ENCODE peak calls at places on chromosomes 3 and 15, in ten cellular contexts. S is esophagus squamous epithelium, A is hepatocyte, W is IMR-90, K is GM12865, P is fibroblast of villous mesenchyme, F is astrocyte of the spinal cord, O is uterus, U is glutamatergic neuron, J is left ventricle myocardium inferior. Q is an unnamed sample.

GRCh38 chr15:95840004-95840403 is 490.5 kb upstream of the NR2F2 start:
- DNase-seq in S (no peak), A (peak; percentile 26), W (peak; percentile 93), K (no peak), P (peak; percentile 96), F (peak; percentile 89), O (peak; percentile 64), U (no peak), J (peak; percentile 59), Q (no peak)

GRCh38 chr3:25040739-25041138 is 387.3 kb upstream of the RARB start:
- DNase-seq in S (no peak), A (no peak), W (no peak), K (no peak), P (no peak), F (peak; percentile 42), O (no peak), U (no peak), J (no peak), Q (no peak)

GRCh38 chr3:101513419-101513986 is 491 bp upstream of the SENP7 start:
- DNase-seq in S (no peak), A (no peak), W (no peak), K (no peak), P (no peak), F (no peak), O (no peak), U (no peak), J (no peak), Q (no peak)

GRCh38 chr3:171190668-171191067 is 164.1 kb upstream of the SLC2A2 start:
- DNase-seq in S (no peak), A (no peak), W (peak; percentile 49), K (no peak), P (no peak), F (no peak), O (no peak), U (no peak), J (no peak), Q (peak; percentile 28)

GRCh38 chr15:99366013-99366412 is 114.7 kb downstream of the LRRC28 start:
- DNase-seq in S (no peak), A (no peak), W (no peak), K (no peak), P (no peak), F (no peak), O (no peak), U (no peak), J (no peak), Q (no peak)

GRCh38 chr3:37054370-37054769 is 61.1 kb downstream of the MLH1 start:
- DNase-seq in S (no peak), A (no peak), W (peak; percentile 46), K (peak; percentile 54), P (peak; percentile 57), F (peak; percentile 55), O (no peak), U (no peak), J (no peak), Q (no peak)

GRCh38 chr3:105354429-105354828 is 12.3 kb upstream of the ALCAM start:
- DNase-seq in S (no peak), A (no peak), W (no peak), K (no peak), P (no peak), F (no peak), O (no peak), U (no peak), J (no peak), Q (no peak)

GRCh38 chr15:58760385-58761009 is 10.6 kb upstream of the MINDY2 start:
- DNase-seq in S (no peak), A (no peak), W (no peak), K (no peak), P (no peak), F (no peak), O (no peak), U (no peak), J (no peak), Q (no peak)

DNA sequence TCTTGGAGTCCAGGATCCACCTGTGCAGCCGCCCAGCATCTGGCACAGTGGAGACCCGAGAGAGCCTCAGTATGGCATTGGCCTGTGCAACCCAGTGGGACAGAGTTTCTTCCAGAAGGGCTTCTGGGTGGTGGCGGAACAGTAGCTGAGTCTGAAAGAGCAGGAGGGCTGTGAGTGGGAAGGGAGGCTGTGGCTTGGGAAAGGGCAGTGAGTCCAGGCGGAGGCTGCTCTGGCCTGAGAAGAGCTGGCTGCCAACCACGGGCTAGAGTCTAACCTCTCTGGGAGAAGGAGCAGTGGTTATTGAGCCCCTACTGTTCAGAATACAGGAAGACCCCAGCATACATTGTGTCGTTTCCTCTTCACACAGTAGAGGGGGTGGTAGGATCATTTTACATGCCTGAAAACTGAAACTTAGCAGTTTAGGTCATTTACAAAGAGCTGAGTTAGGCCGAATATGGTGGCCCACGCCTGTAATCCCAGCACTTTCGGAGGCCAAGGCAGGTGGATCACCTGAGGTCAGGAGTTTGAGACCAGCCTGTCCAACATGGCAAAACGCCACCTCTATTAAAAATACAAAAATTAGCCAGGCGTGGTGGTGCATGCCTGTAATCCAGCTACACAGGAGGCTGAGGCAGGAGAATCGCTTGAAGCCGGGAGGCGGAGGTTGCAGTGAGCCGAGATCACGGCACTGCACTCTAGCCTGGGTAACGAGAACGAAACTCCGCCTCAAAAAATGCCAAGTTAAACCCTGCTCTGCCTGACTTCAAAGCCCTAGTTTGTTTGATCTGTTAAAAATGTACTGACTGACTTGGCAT is 3.2 kb downstream of the AEN start:
- DNase-seq in S (no peak), A (peak; percentile 50), W (peak; percentile 61), K (peak; percentile 75), P (peak; percentile 77), F (peak; percentile 49), O (peak; percentile 46), U (no peak), J (no peak), Q (peak; percentile 55)
- TF ChIP-seq CTCF in S (peak; percentile 40), A (peak; percentile 56), W (peak; percentile 50), K (peak; percentile 54), P (peak; percentile 65), F (peak; percentile 48), O (peak; percentile 68), U (peak; percentile 24), J (peak; percentile 55), Q (peak; percentile 75)

DNA sequence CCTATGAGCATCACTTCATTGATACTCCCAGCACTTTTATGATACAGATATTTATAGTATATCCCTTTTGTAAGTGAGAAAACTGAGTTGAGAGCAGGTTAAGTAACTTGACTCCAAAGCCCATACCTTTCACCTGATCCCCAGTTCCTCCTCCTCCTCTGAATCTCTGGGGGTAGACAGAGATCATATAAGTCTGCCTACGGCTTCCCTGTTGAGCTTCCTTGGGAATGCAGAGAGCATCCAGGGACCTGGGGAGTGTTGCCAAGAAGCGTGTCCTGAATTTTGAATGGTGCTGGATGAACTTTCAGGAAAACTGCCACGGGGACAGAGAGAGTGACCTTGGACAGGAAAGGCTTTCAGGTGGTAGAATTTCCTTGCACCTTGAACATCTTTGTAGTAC is 268.5 kb downstream of the LRTM1 start:
- DNase-seq in S (no peak), A (no peak), W (no peak), K (no peak), P (no peak), F (no peak), O (no peak), U (no peak), J (no peak), Q (no peak)
- TF ChIP-seq CTCF in S (no peak), A (no peak), W (no peak), K (no peak), P (no peak), F (no peak), O (no peak), U (no peak), J (no peak), Q (no peak)

GRCh38 chr3:94308767-94309166 is 245.9 kb downstream of the NSUN3 start:
- DNase-seq in S (no peak), A (no peak), W (no peak), K (no peak), P (no peak), F (no peak), O (no peak), U (no peak), J (no peak), Q (no peak)
- TF ChIP-seq CTCF in S (no peak), A (no peak), W (no peak), K (no peak), P (no peak), F (no peak), O (no peak), U (peak; percentile 23), J (no peak), Q (no peak)

DNA sequence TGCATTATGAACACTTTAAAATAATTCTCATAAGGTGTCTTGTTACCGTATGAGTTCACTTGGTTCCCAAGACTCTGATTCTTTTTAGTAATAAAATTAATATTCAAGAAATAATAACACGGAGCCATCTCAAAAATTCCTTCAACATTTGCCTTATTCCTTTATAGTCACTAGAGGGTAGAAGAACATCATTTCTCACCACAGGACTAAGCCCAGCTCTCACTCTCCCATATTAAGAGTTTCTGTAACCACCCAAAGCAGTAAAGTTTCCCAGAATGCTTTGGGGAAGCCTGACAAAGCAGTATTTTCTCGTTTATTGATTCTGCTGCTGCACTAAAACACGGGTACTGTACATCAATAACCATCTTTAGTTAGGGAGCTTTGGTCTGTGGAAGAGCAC is 114.9 kb downstream of the MCTP2 start:
- DNase-seq in S (no peak), A (no peak), W (peak; percentile 1), K (no peak), P (peak; percentile 40), F (no peak), O (no peak), U (no peak), J (no peak), Q (no peak)
- TF ChIP-seq CTCF in S (no peak), A (peak; percentile 24), W (no peak), K (no peak), P (peak; percentile 17), F (peak; percentile 6), O (no peak), U (no peak), J (no peak), Q (no peak)

GRCh38 chr15:45126535-45127158 is 3.0 kb downstream of the DUOXA1 start:
- DNase-seq in S (no peak), A (no peak), W (peak; percentile 36), K (peak; percentile 34), P (peak; percentile 28), F (no peak), O (no peak), U (no peak), J (no peak), Q (peak; percentile 53)
- TF ChIP-seq CTCF in S (peak; percentile 83), A (peak; percentile 47), W (peak; percentile 68), K (peak; percentile 56), P (peak; percentile 62), F (peak; percentile 64), O (peak; percentile 32), U (peak; percentile 68), J (peak; percentile 67), Q (peak; percentile 68)